ENCODE peak calls at places on chromosomes 16 and 17, in five cellular contexts. One of them, this sample, is unnamed.

GRCh38 chr16:3021449-3022207 is 1.5 kb downstream of the TNFRSF12A start:
- DNase-seq in endothelial cell: peak
- DNase-seq in C1 segment of cervical spinal cord: no peak
- DNase-seq in choroid plexus epithelial cell: peak
- DNase-seq in sigmoid colon: peak
- DNase-seq in this sample: peak

GRCh38 chr17:4499431-4500187 is 928 bp downstream of the SPNS2 start:
- DNase-seq in endothelial cell: peak
- DNase-seq in sigmoid colon: no peak
- DNase-seq in C1 segment of cervical spinal cord: peak
- DNase-seq in choroid plexus epithelial cell: no peak
- DNase-seq in this sample: peak

GRCh38 chr17:77704048-77704815 is 254.3 kb upstream of the TNRC6C start:
- DNase-seq in sigmoid colon: no peak
- DNase-seq in choroid plexus epithelial cell: no peak
- DNase-seq in endothelial cell: no peak
- DNase-seq in C1 segment of cervical spinal cord: no peak
- DNase-seq in this sample: no peak

GRCh38 chr17:43545383-43545632 is 832 bp downstream of the ETV4 start:
- DNase-seq in sigmoid colon: no peak
- DNase-seq in C1 segment of cervical spinal cord: no peak
- DNase-seq in endothelial cell: no peak
- DNase-seq in choroid plexus epithelial cell: no peak
- DNase-seq in this sample: no peak

GRCh38 chr17:37743612-37743874 is 1.3 kb downstream of the HNF1B start:
- DNase-seq in choroid plexus epithelial cell: no peak
- DNase-seq in C1 segment of cervical spinal cord: no peak
- DNase-seq in sigmoid colon: no peak
- DNase-seq in endothelial cell: peak
- DNase-seq in this sample: no peak

GRCh38 chr16:69327585-69328310 is 2.6 kb downstream of the PDF start:
- DNase-seq in endothelial cell: no peak
- DNase-seq in sigmoid colon: peak
- DNase-seq in C1 segment of cervical spinal cord: no peak
- DNase-seq in choroid plexus epithelial cell: no peak
- DNase-seq in this sample: no peak

GRCh38 chr16:64892843-64893242 is 229.0 kb downstream of the CDH11 start:
- DNase-seq in choroid plexus epithelial cell: peak
- DNase-seq in endothelial cell: no peak
- DNase-seq in C1 segment of cervical spinal cord: no peak
- DNase-seq in sigmoid colon: no peak
- DNase-seq in this sample: no peak

GRCh38 chr16:88378836-88379693 is 3.7 kb upstream of the ZNF469 start:
- DNase-seq in choroid plexus epithelial cell: no peak
- DNase-seq in sigmoid colon: peak
- DNase-seq in endothelial cell: no peak
- DNase-seq in C1 segment of cervical spinal cord: no peak
- DNase-seq in this sample: no peak

GRCh38 chr17:320139-320538 is 32.5 kb downstream of the RPH3AL start:
- DNase-seq in C1 segment of cervical spinal cord: no peak
- DNase-seq in sigmoid colon: peak
- DNase-seq in choroid plexus epithelial cell: no peak
- DNase-seq in endothelial cell: no peak
- DNase-seq in this sample: no peak

GRCh38 chr16:68071547-68071901 is 13.6 kb upstream of the NFATC3 start:
- DNase-seq in choroid plexus epithelial cell: no peak
- DNase-seq in endothelial cell: no peak
- DNase-seq in C1 segment of cervical spinal cord: no peak
- DNase-seq in sigmoid colon: no peak
- DNase-seq in this sample: no peak

GRCh38 chr17:29847118-29847517 is 82.9 kb downstream of the SSH2 start:
- DNase-seq in endothelial cell: no peak
- DNase-seq in choroid plexus epithelial cell: no peak
- DNase-seq in sigmoid colon: no peak
- DNase-seq in C1 segment of cervical spinal cord: no peak
- DNase-seq in this sample: no peak

GRCh38 chr16:57807968-57808528 is 5.8 kb upstream of the KIFC3 start:
- DNase-seq in C1 segment of cervical spinal cord: no peak
- DNase-seq in choroid plexus epithelial cell: peak
- DNase-seq in sigmoid colon: peak
- DNase-seq in endothelial cell: peak
- DNase-seq in this sample: peak

GRCh38 chr17:66200685-66201092 is 8.8 kb upstream of the CEP112 start:
- DNase-seq in sigmoid colon: no peak
- DNase-seq in C1 segment of cervical spinal cord: no peak
- DNase-seq in choroid plexus epithelial cell: peak
- DNase-seq in endothelial cell: peak
- DNase-seq in this sample: no peak